ENCODE peak calls at places on chromosomes 11 and 22, in seven cellular contexts. Q is ovary; M is tibial nerve; J is lung; K is GM12865; R is CD8-positive, alpha-beta T cell; W is body of pancreas. Z is an unnamed sample.

GRCh38 chr11:86218125-86219081 is 26.1 kb upstream of the EED start:
- DNase-seq in J (peak), Q (peak), M (peak), W (peak), R (peak), K (peak), Z (peak)

GRCh38 chr11:125299061-125299616 is 134.6 kb downstream of the PKNOX2 start:
- DNase-seq in J (no peak), K (no peak), M (no peak), Q (no peak), R (no peak), W (no peak), Z (no peak)

GRCh38 chr11:120547301-120547700 is 35.8 kb downstream of the GRIK4 start:
- DNase-seq in K (no peak), W (peak), Q (no peak), R (no peak), M (no peak), J (no peak), Z (no peak)

GRCh38 chr11:5505363-5506048 is 4.3 kb downstream of the UBQLN3 start:
- DNase-seq in M (no peak), Q (no peak), J (no peak), W (no peak), R (no peak), K (no peak), Z (no peak)

GRCh38 chr22:20232781-20233180 is 35.3 kb downstream of the RTN4R start:
- DNase-seq in J (no peak), M (no peak), W (no peak), Q (no peak), K (no peak), R (no peak), Z (no peak)

GRCh38 chr11:35359321-35360058 is 59.9 kb downstream of the SLC1A2 start:
- DNase-seq in M (peak), J (no peak), W (peak), K (no peak), Q (no peak), R (no peak), Z (no peak)

GRCh38 chr11:65492637-65493366 is 6.0 kb upstream of the MALAT1 start:
- DNase-seq in W (peak), R (no peak), M (peak), K (peak), Q (peak), J (peak), Z (peak)

GRCh38 chr11:72721689-72722049 is 30.5 kb downstream of the ARAP1 start:
- DNase-seq in Q (peak), W (peak), J (no peak), K (peak), M (no peak), R (peak), Z (no peak)

GRCh38 chr22:39959640-39960447 is at the start of gene TMA7B:
- DNase-seq in Q (no peak), R (peak), K (no peak), W (no peak), M (no peak), J (no peak), Z (no peak)

GRCh38 chr22:37484115-37485005 is 1.8 kb downstream of the MFNG start:
- DNase-seq in J (peak), Q (no peak), R (peak), K (peak), W (no peak), M (peak), Z (peak)

GRCh38 chr11:131491503-131491902 is 121.1 kb downstream of the NTM start:
- DNase-seq in R (no peak), J (no peak), K (no peak), W (no peak), Q (no peak), M (no peak), Z (no peak)

GRCh38 chr11:32446227-32446626 is 10.9 kb upstream of the WT1 start:
- DNase-seq in Q (no peak), W (no peak), R (no peak), J (no peak), K (no peak), M (no peak), Z (no peak)

GRCh38 chr11:59802639-59803176 is 7.9 kb downstream of the MRPL16 start:
- DNase-seq in W (no peak), Q (peak), J (no peak), M (peak), K (peak), R (peak), Z (no peak)

GRCh38 chr11:115238802-115239201 is 265.4 kb downstream of the CADM1 start:
- DNase-seq in J (no peak), R (no peak), W (no peak), M (no peak), Q (no peak), K (no peak), Z (no peak)

GRCh38 chr11:65404210-65404609 is 17.8 kb downstream of the FRMD8 start:
- DNase-seq in J (no peak), K (no peak), W (no peak), Q (no peak), R (no peak), M (no peak), Z (no peak)

GRCh38 chr11:57772562-57772961 is 11.0 kb downstream of the CTNND1 start:
- DNase-seq in Q (no peak), K (no peak), J (no peak), M (no peak), R (no peak), W (no peak), Z (no peak)

GRCh38 chr22:22928666-22929380 is 41.2 kb downstream of the IGLL5 start:
- DNase-seq in Q (no peak), M (no peak), J (peak), R (peak), K (peak), W (no peak), Z (peak)

GRCh38 chr11:45560153-45560934 is 105.1 kb downstream of the CHST1 start:
- DNase-seq in J (no peak), W (no peak), R (no peak), K (no peak), M (no peak), Q (no peak), Z (no peak)

GRCh38 chr11:108565653-108566052 is 27.9 kb downstream of the EXPH5 start:
- DNase-seq in J (no peak), R (no peak), K (no peak), W (peak), M (no peak), Q (no peak), Z (no peak)

GRCh38 chr11:72752088-72752914 is at the start of gene ARAP1:
- DNase-seq in Q (peak), K (peak), W (peak), J (peak), R (peak), M (peak), Z (peak)

GRCh38 chr11:109405671-109406070 is 16.3 kb upstream of the C11orf87 start:
- DNase-seq in J (no peak), R (no peak), Q (no peak), W (no peak), K (no peak), M (no peak), Z (no peak)

GRCh38 chr22:25067851-25068421 is 115.4 kb downstream of the KIAA1671 start:
- DNase-seq in R (peak), M (no peak), K (no peak), J (no peak), W (no peak), Q (no peak), Z (no peak)

GRCh38 chr11:116870054-116870453 is 32.6 kb upstream of the APOA1 start:
- DNase-seq in M (no peak), K (no peak), Q (no peak), W (no peak), J (no peak), R (no peak), Z (no peak)

GRCh38 chr11:119094816-119095065 is 6.9 kb downstream of the DPAGT1 start:
- DNase-seq in J (no peak), K (peak), M (peak), Q (peak), W (peak), R (no peak), Z (peak)

GRCh38 chr22:27438271-27438980 is 363.1 kb downstream of the MN1 start:
- DNase-seq in W (peak), J (no peak), Q (peak), K (no peak), M (no peak), R (no peak), Z (no peak)

DNA sequence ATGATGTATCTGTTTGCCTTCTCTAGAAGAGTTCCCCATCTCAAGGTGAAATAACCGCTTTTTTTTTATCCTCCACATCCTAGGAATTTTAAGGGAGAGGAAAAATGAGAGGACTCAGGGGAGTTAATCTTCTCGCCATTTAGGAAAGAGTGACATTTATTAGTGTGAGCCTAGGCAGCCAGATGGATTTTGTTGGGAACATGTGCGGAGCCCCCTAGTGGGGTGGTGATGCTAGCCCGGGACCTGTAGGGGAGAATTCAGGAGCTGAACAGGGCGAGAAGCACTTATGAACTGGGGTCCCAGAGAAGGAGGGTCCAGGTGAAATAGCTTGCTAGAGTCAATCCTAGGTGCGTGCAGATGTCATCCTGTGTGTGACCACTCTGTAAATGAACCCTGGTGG is 10.7 kb downstream of the IL17RA start:
- DNase-seq in Q (no peak), J (no peak), M (no peak), W (no peak), R (no peak), K (no peak), Z (no peak)
- TF ChIP-seq CTCF in Q (no peak), J (no peak), M (no peak), W (no peak), R (no peak), K (no peak), Z (peak)

GRCh38 chr11:130262424-130262823 is 52.3 kb downstream of the ZBTB44 start:
- DNase-seq in W (no peak), M (no peak), R (no peak), J (no peak), K (no peak), Q (no peak), Z (no peak)
- TF ChIP-seq CTCF in W (no peak), M (no peak), R (no peak), J (no peak), K (no peak), Q (no peak), Z (no peak)

GRCh38 chr22:41612626-41613025 is 8.2 kb downstream of the DESI1 start:
- DNase-seq in M (no peak), R (no peak), J (no peak), K (no peak), Q (no peak), W (no peak), Z (no peak)
- TF ChIP-seq CTCF in M (no peak), R (no peak), J (no peak), K (no peak), Q (no peak), W (no peak), Z (no peak)

GRCh38 chr22:50624347-50625130 is 3.4 kb downstream of the ARSA start:
- DNase-seq in R (no peak), K (no peak), Q (no peak), M (no peak), J (no peak), W (no peak), Z (no peak)
- TF ChIP-seq CTCF in R (no peak), K (no peak), Q (no peak), M (no peak), J (no peak), W (no peak), Z (no peak)

GRCh38 chr11:8480858-8481257 is 113.2 kb downstream of the STK33 start:
- DNase-seq in W (no peak), M (no peak), J (no peak), R (no peak), Q (no peak), K (no peak), Z (no peak)

GRCh38 chr11:8477151-8477550 is 116.9 kb downstream of the STK33 start:
- DNase-seq in W (no peak), J (no peak), M (no peak), K (no peak), R (no peak), Q (no peak), Z (no peak)

GRCh38 chr11:8477680-8478079 is 116.3 kb downstream of the STK33 start:
- DNase-seq in K (peak), R (no peak), M (no peak), W (no peak), Q (no peak), J (no peak), Z (peak)
- TF ChIP-seq CTCF in K (no peak), R (no peak), M (no peak), W (no peak), Q (no peak), J (no peak), Z (no peak)

GRCh38 chr11:87300640-87301381 is 263.1 kb downstream of the TMEM135 start:
- DNase-seq in R (no peak), M (no peak), J (no peak), Q (no peak), W (no peak), K (peak), Z (no peak)
- TF ChIP-seq CTCF in R (no peak), M (no peak), J (no peak), Q (no peak), W (no peak), K (no peak), Z (no peak)

GRCh38 chr22:38843716-38844660 is at the start of gene NPTXR:
- DNase-seq in K (no peak), J (no peak), Q (peak), M (no peak), W (peak), R (peak), Z (no peak)
- TF ChIP-seq CTCF in K (no peak), J (no peak), Q (no peak), M (no peak), W (no peak), R (no peak), Z (no peak)